ENCODE peak calls at places on chromosomes 2 and 18, in five cellular contexts. M, I, B, L and J are unnamed samples.

GRCh38 chr2:216012133-216012829 is 1.1 kb downstream of the MREG start:
- DNase-seq in M (no peak), I (peak), B (no peak), L (no peak), J (no peak)

GRCh38 chr2:171541202-171541884 is 19.1 kb downstream of the CYBRD1 start:
- DNase-seq in M (no peak), I (peak), B (no peak), L (no peak), J (no peak)

GRCh38 chr2:210477496-210477895 is 937 bp upstream of the LANCL1 start:
- DNase-seq in M (no peak), I (no peak), B (no peak), L (no peak), J (no peak)

GRCh38 chr2:95149397-95149984 is 10.2 kb downstream of the ZNF514 start:
- DNase-seq in M (no peak), I (no peak), B (no peak), L (no peak), J (no peak)

GRCh38 chr2:97067279-97068004 is 27.2 kb downstream of the FAHD2B start:
- DNase-seq in M (no peak), I (no peak), B (no peak), L (no peak), J (no peak)

GRCh38 chr2:99066602-99067001 is 74.9 kb upstream of the C2orf15 start:
- DNase-seq in M (no peak), I (peak), B (no peak), L (peak), J (peak)

GRCh38 chr2:160303076-160303475 is 103.0 kb upstream of the ITGB6 start:
- DNase-seq in M (no peak), I (no peak), B (no peak), L (no peak), J (no peak)

GRCh38 chr2:190344275-190344827 is 962 bp downstream of the INPP1 start:
- DNase-seq in M (peak), I (peak), B (peak), L (peak), J (peak)

GRCh38 chr2:63735263-63735662 is 106.4 kb upstream of the UGP2 start:
- DNase-seq in M (no peak), I (no peak), B (peak), L (no peak), J (no peak)

GRCh38 chr2:84251651-84252278 is 207.3 kb downstream of the SUCLG1 start:
- DNase-seq in M (no peak), I (no peak), B (no peak), L (no peak), J (no peak)

GRCh38 chr2:206443735-206444527 is 599 bp downstream of the ADAM23 start:
- DNase-seq in M (no peak), I (peak), B (peak), L (peak), J (peak)

GRCh38 chr2:76197842-76198448 is 487.2 kb upstream of the GCFC2 start:
- DNase-seq in M (peak), I (peak), B (peak), L (peak), J (peak)

GRCh38 chr18:69785466-69785865 is 162.2 kb downstream of the CD226 start:
- DNase-seq in M (no peak), I (no peak), B (no peak), L (no peak), J (no peak)

GRCh38 chr2:233822101-233822771 is 32.1 kb downstream of the HJURP start:
- DNase-seq in M (no peak), I (no peak), B (no peak), L (no peak), J (no peak)

GRCh38 chr2:60461421-60462108 is 91.9 kb downstream of the BCL11A start:
- DNase-seq in M (no peak), I (no peak), B (no peak), L (no peak), J (no peak)

GRCh38 chr2:13193900-13194299 is 477.2 kb downstream of the TRIB2 start:
- DNase-seq in M (no peak), I (peak), B (no peak), L (peak), J (peak)

GRCh38 chr2:81545626-81546025 is 1241.1 kb upstream of the LRRTM1 start:
- DNase-seq in M (no peak), I (no peak), B (no peak), L (no peak), J (no peak)

GRCh38 chr18:48195782-48196181 is 213.4 kb downstream of the ZBTB7C start:
- DNase-seq in M (peak), I (no peak), B (no peak), L (no peak), J (no peak)
- TF ChIP-seq CTCF in M (no peak), I (no peak), B (no peak), L (no peak), J (no peak)

GRCh38 chr2:55401124-55401523 is 18.5 kb downstream of the CCDC88A start:
- DNase-seq in M (no peak), I (no peak), B (no peak), L (no peak), J (no peak)

GRCh38 chr2:55395724-55396605 is 23.7 kb downstream of the CCDC88A start:
- DNase-seq in M (no peak), I (no peak), B (no peak), L (peak), J (peak)

GRCh38 chr2:55403177-55403998 is 16.3 kb downstream of the CCDC88A start:
- DNase-seq in M (no peak), I (no peak), B (no peak), L (no peak), J (no peak)

GRCh38 chr2:55399815-55400214 is 19.8 kb downstream of the CCDC88A start:
- DNase-seq in M (no peak), I (no peak), B (no peak), L (no peak), J (no peak)
- TF ChIP-seq CTCF in M (no peak), I (no peak), B (no peak), L (no peak), J (no peak)

GRCh38 chr2:64943387-64944150 is 45.6 kb upstream of the SLC1A4 start:
- DNase-seq in M (peak), I (no peak), B (peak), L (no peak), J (no peak)
- TF ChIP-seq CTCF in M (no peak), I (no peak), B (no peak), L (no peak), J (no peak)

DNA sequence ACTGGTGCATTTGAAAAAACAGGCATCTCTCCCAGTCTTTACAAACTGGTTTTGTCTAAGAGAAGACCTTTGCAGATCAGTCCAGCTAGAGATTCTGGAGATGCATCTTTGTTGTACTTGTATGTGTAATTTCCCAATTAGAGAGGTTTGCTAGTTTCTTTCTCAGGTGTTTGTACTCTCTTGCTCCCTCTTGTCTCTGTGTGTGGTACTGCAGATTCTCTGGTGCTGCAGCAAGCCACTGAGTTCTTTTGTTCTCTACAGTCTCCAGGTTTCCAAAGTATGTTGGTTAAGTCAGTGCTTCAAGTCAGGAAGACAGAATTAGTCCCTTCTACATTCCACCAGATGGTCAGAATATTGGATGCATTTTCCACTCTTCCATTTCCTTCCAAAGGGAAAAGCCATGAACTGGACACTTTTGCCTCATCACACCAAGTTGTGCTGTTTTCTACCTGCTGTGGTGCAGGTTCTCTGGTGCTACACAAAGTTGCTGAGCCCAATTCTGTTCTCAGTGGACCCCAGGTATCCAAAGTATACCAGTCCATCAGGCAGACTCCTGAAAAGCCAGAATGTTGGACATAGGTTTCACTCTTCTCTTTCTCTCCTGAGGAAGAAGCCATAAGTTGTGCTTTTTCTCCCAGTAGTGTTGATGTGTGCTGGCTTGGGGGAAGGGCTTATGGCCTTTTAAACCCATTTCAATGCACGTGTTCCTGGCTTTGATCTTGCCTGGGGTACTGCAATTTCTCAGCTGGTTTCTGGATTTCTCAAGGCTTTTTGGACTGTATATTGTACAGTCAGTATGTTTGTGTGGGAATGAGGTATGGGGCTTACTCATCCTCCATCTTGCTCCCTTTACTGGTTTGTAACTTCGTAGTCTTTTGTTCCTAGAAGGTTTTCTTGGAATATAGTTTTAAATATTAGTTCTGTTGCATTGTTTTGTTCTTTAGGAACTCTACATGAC is 29.8 kb downstream of the EPC2 start:
- DNase-seq in M (no peak), I (peak), B (no peak), L (peak), J (peak)
- TF ChIP-seq CTCF in M (no peak), I (peak), B (peak), L (peak), J (peak)

GRCh38 chr18:64100136-64100922 is 48.6 kb downstream of the LINC00305 start:
- DNase-seq in M (no peak), I (peak), B (no peak), L (no peak), J (peak)

GRCh38 chr18:64099244-64099643 is 49.6 kb downstream of the LINC00305 start:
- DNase-seq in M (no peak), I (peak), B (no peak), L (no peak), J (no peak)

GRCh38 chr18:64103979-64104378 is 44.9 kb downstream of the LINC00305 start:
- DNase-seq in M (no peak), I (no peak), B (no peak), L (no peak), J (no peak)
- TF ChIP-seq CTCF in M (no peak), I (no peak), B (no peak), L (no peak), J (no peak)

DNA sequence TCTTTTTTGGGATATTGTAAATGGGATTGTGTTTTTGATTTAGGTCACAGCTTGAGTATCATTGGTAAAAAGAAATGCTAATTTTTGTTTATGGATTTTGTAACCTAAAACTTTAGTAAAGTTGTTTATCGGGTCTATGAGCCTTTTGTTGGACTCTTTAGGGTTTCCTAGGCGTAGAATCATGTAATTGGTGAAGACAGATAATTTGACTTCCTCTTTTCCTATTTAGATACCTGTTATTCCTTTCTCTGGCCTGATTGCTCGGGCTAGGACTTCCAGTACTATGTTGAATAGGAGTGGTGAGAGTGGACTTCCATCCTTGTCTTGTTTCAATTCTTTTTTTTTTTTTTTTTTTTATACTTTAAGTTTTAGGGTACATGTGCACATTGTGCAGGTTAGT is 149.0 kb downstream of the QPCT start:
- DNase-seq in M (no peak), I (no peak), B (no peak), L (no peak), J (no peak)
- TF ChIP-seq CTCF in M (no peak), I (no peak), B (no peak), L (no peak), J (no peak)

GRCh38 chr2:50719837-50720694 is 311.9 kb downstream of the NRXN1 start:
- DNase-seq in M (no peak), I (no peak), B (no peak), L (no peak), J (no peak)
- TF ChIP-seq CTCF in M (no peak), I (no peak), B (no peak), L (no peak), J (no peak)

DNA sequence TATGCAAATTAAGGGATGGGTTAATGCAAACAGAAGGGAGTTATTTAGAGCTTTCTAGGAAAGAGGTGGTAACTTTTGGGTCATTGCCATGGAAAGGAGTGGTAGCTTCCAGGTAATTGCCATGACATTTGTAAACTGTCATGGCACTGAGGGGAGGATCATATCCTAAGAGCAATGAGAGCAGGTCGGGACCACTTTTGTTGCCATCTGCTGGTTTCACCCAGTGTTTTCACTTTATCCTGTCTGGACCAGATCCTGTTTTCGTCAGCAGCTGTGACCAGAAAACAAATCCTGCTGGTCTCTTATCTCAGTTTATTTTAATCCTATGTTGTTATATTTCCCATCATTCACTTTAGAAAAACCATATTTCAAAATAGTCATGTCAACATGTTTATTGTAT is 874 bp downstream of the C2orf66 start:
- DNase-seq in M (no peak), I (peak), B (no peak), L (no peak), J (no peak)
- TF ChIP-seq CTCF in M (no peak), I (peak), B (no peak), L (no peak), J (no peak)

DNA sequence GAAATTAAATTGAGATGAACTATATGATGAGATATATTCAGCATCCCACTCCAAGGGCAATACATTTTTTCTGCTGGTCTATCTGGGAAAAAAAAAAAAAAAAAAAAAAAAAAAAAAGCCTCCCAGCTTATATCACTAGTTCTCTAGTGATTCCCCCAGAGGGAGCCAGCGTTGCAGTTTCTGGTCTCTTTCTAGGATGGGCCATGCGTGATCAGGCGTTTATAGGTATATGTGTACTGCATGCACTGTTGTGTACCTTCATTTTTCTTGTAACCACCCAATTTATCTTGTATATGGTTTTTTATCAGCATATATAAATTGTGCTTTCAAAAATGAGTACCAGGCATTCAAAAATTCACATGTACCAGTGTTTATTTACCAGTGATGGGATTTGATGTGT is 35.1 kb downstream of the DCDC2C start:
- DNase-seq in M (no peak), I (peak), B (no peak), L (no peak), J (peak)
- TF ChIP-seq CTCF in M (no peak), I (peak), B (no peak), L (no peak), J (no peak)